ENCODE peak calls at places on chromosomes 7 and 10, in eight cellular contexts. U, N, M, X, F, J, H and I are unnamed samples. For H3K4me1, the result is how much of the 10 kb centered on the place peaks cover.

GRCh38 chr10:34861293-34862004 is 46.4 kb upstream of the PARD3 start:
- DNase-seq in N (peak), F (peak), H (no peak), J (peak), U (peak), M (peak), X (no peak), I (peak)

GRCh38 chr7:85038466-85038865 is 148.4 kb downstream of the SEMA3D start:
- DNase-seq in N (no peak), J (no peak), U (no peak), F (no peak), X (no peak), M (no peak), H (no peak), I (no peak)

GRCh38 chr10:131997366-131998049 is 15.8 kb upstream of the BNIP3 start:
- DNase-seq in N (peak), M (peak), F (peak), H (no peak), X (peak), J (peak), U (no peak), I (peak)

GRCh38 chr10:86687750-86688149 is 19.4 kb downstream of the LDB3 start:
- DNase-seq in N (no peak), X (no peak), F (no peak), M (no peak), H (no peak), U (no peak), J (no peak), I (no peak)

GRCh38 chr10:117137031-117137910 is 799 bp downstream of the VAX1 start:
- DNase-seq in J (no peak), M (peak), F (no peak), X (no peak), N (peak), H (no peak), U (no peak), I (no peak)

GRCh38 chr7:159142204-159142603 is 2.5 kb downstream of the VIPR2 start:
- DNase-seq in J (no peak), N (no peak), H (no peak), U (no peak), M (no peak), F (no peak), X (no peak), I (no peak)

GRCh38 chr10:115606727-115607126 is 513.6 kb downstream of the ATRNL1 start:
- DNase-seq in J (no peak), X (no peak), H (no peak), N (no peak), F (no peak), M (no peak), U (no peak), I (no peak)

GRCh38 chr10:110642980-110643655 is 1.0 kb upstream of the RBM20 start:
- DNase-seq in X (no peak), M (peak), U (no peak), H (no peak), J (peak), N (peak), F (no peak), I (no peak)

GRCh38 chr7:55965805-55966421 is 1.5 kb downstream of the NIPSNAP2 start:
- DNase-seq in U (no peak), M (no peak), X (peak), N (no peak), F (no peak), H (no peak), J (peak), I (no peak)

GRCh38 chr7:24764972-24765744 is 7.9 kb upstream of the GSDME start:
- DNase-seq in J (no peak), M (peak), F (no peak), N (no peak), X (no peak), U (no peak), H (no peak), I (no peak)

GRCh38 chr10:71209324-71210030 is 2.9 kb upstream of the UNC5B start:
- DNase-seq in H (no peak), N (no peak), J (no peak), F (no peak), U (no peak), M (no peak), X (no peak), I (no peak)

GRCh38 chr7:112202819-112203218 is 3.4 kb downstream of the DOCK4 start:
- DNase-seq in U (no peak), N (no peak), H (no peak), F (no peak), X (no peak), M (no peak), J (peak), I (peak)

GRCh38 chr7:24884401-24884800 is 95.6 kb downstream of the OSBPL3 start:
- DNase-seq in F (no peak), N (no peak), J (no peak), U (no peak), X (no peak), H (no peak), M (no peak), I (no peak)

GRCh38 chr7:102236592-102237287 is 49.9 kb upstream of the SH2B2 start:
- DNase-seq in N (peak), U (no peak), M (peak), F (peak), H (no peak), X (peak), J (peak), I (no peak)

GRCh38 chr10:19204239-19204917 is 155.8 kb downstream of the MALRD1 start:
- DNase-seq in U (no peak), M (no peak), N (no peak), H (no peak), X (no peak), F (no peak), J (no peak), I (no peak)

GRCh38 chr10:21090609-21091082 is 193.5 kb upstream of the NEBL start:
- DNase-seq in J (no peak), H (no peak), M (no peak), X (no peak), F (no peak), U (no peak), N (no peak), I (no peak)

GRCh38 chr10:88271736-88272135 is 311.4 kb downstream of the RNLS start:
- DNase-seq in J (no peak), U (no peak), H (no peak), F (no peak), N (no peak), X (no peak), M (no peak), I (no peak)

GRCh38 chr7:101386558-101387199 is 24.0 kb downstream of the COL26A1 start:
- DNase-seq in N (peak), U (no peak), F (peak), M (peak), H (no peak), X (peak), J (peak), I (no peak)

GRCh38 chr10:15333909-15334649 is 37.0 kb downstream of the FAM171A1 start:
- DNase-seq in M (no peak), N (no peak), F (no peak), U (no peak), H (no peak), J (no peak), X (no peak), I (no peak)

DNA sequence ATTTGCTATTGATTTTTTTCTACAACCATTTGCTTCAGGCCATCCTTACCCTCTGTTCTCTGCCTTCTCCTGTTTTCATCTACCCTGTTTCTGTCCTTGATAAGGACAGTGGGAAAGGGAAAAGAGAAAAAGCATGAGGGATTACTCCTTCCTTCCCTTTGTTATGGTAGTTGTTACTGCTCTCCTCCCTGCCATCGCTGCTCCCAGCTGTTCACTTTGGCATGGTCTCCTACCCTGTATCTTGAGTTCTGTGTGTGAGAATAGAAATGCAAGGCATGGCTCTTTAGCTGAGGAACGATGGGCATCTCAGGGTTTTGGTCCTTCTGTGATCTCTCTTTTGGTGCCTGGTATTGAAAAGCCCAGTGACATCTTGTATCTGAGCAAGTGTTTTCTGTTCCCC is 6.4 kb downstream of the CCSER2 start:
- DNase-seq in J (no peak), H (no peak), X (no peak), F (no peak), U (no peak), M (no peak), N (no peak), I (no peak)
- H3K4me1 ChIP-seq in J (half or more), H (under half), X (half or more), F (under half), U (under half), M (under half), N (under half), I (half or more)

DNA sequence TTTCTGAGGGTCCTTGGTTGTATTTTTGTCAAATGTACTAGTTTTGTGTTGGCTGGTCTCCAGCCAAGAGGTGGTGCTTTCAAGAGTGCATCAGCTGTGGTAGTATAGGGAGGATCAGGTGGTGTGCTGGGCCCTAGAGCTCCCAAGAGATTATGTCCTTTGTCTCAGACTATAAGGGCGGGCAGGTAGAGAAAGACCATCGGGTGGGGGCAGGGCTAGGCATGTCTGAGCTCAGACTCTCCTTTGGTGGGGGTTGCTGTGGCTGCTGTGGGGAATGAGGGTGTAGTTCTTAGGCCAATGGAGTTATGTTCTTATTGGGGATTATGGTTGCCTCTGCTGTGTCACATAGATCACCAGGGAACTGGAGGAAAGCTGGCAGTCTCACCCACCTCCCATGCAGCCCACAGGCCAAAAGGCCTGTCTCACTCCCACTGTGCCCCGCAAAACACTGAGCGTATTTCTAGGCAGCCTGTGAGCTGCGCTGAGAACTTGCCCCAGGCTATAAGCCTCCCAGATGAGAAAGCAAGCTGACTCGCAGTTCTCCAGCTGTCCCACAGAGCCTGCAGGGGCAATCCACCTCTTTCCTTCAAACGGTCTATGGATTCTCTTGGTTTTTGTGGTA is 1066.7 kb downstream of the GRM8 start:
- DNase-seq in M (no peak), F (no peak), N (peak), J (no peak), U (no peak), X (no peak), H (no peak), I (no peak)
- H3K4me3 ChIP-seq in M (no peak), F (no peak), N (no peak), J (no peak), U (no peak), X (no peak), H (no peak), I (no peak)

GRCh38 chr10:43265799-43266721 is 805 bp downstream of the RASGEF1A start:
- DNase-seq in X (no peak), H (no peak), J (no peak), M (peak), N (peak), F (no peak), U (peak), I (peak)
- TF ChIP-seq CTCF in X (peak), H (no peak), J (peak), M (no peak), N (peak), F (no peak), U (no peak), I (peak)

GRCh38 chr7:1055491-1056005 is 11.2 kb downstream of the GPR146 start:
- DNase-seq in J (no peak), F (no peak), X (no peak), H (no peak), M (no peak), U (peak), N (no peak), I (no peak)
- H3K4me1 ChIP-seq in J (under half), F (half or more), X (half or more), H (under half), M (under half), U (under half), N (under half), I (half or more)

DNA sequence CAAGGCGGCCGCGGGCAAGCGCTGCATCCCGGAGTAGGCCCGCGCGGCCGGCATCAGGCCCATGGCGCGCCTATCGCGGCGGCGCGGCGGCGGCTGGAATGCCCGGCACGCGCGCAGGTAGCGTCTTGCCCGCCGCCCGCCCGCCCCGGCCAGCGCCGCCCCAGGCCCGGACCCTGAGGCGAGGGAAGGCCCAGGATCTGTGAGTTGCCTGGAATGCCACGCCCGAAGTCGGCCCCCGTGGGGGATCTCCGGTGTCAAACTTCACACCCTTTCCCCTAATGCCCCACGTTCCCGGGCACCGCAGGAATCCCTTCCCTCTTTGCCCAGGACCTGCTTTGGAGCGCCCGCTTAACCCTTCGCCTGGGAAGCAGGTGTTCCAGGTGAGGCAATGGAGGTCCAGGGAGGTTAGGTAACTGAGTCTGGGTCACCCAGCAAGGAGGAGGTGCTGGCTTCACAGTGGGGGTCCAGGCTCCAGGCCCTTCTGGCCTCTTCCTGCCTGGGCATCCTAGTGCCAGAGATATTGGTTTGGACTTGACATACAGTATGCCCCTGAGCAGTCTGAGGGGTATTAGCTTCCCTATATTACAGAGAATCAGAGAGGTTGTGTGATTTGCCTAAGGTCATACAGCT is 138.1 kb downstream of the ARHGAP22 start:
- DNase-seq in X (no peak), F (no peak), N (peak), M (peak), H (no peak), U (peak), J (peak), I (no peak)
- H3K4me3 ChIP-seq in X (no peak), F (no peak), N (no peak), M (no peak), H (no peak), U (no peak), J (no peak), I (no peak)

GRCh38 chr10:31318382-31318853 is 598 bp upstream of the ZEB1 start:
- DNase-seq in N (peak), F (peak), M (peak), H (peak), X (peak), J (peak), U (peak), I (no peak)

GRCh38 chr10:31318854-31319601 is at the start of gene ZEB1:
- DNase-seq in X (peak), M (peak), H (no peak), F (peak), U (peak), J (peak), N (peak), I (peak)

GRCh38 chr10:31320598-31321211 is 1.7 kb downstream of the ZEB1 start:
- DNase-seq in U (peak), X (peak), N (peak), H (no peak), J (peak), M (peak), F (peak), I (no peak)

GRCh38 chr10:31320179-31320597 is 1.2 kb downstream of the ZEB1 start:
- DNase-seq in M (peak), U (peak), X (peak), J (peak), F (no peak), N (peak), H (no peak), I (peak)

DNA sequence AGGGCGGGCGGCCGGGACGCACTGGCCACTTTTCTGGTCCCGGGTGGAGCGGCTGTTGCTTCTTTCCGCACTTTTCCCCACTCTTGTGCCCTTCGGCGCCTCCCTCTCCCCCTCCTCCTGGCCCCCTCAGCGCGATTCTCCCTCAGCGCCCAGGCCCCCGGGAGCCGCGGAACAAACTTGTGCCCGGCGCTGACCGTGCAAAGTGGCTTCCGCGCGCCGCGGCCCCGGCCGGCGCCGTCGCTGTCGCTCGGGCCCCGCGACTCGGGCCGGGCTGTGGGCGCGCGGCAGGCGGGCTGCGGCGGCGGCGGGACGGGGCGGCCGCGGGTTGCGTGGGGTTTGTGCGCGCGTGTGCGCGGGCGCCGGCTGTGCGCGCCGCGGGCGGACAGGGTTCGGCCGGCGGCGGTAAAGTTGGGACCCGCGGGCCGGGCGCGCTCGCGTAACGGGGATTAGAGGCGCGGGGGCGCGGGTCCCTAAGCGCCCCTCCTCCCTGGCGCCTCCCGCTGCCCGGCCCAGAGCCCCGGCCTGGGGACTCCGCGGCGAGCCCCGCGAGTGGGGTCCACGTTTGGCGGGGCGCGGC is 674 bp downstream of the ZEB1 start:
- DNase-seq in H (no peak), X (no peak), J (no peak), N (peak), F (no peak), M (peak), U (peak), I (no peak)
- TF ChIP-seq CTCF in H (no peak), X (no peak), J (no peak), N (no peak), F (no peak), M (no peak), U (no peak), I (no peak)

GRCh38 chr10:124706876-124707516 is 37.2 kb downstream of the FAM53B start:
- DNase-seq in X (no peak), F (no peak), M (no peak), U (peak), H (no peak), N (no peak), J (no peak), I (no peak)
- H3K4me1 ChIP-seq in X (half or more), F (half or more), M (under half), U (half or more), H (under half), N (under half), J (half or more), I (half or more)

DNA sequence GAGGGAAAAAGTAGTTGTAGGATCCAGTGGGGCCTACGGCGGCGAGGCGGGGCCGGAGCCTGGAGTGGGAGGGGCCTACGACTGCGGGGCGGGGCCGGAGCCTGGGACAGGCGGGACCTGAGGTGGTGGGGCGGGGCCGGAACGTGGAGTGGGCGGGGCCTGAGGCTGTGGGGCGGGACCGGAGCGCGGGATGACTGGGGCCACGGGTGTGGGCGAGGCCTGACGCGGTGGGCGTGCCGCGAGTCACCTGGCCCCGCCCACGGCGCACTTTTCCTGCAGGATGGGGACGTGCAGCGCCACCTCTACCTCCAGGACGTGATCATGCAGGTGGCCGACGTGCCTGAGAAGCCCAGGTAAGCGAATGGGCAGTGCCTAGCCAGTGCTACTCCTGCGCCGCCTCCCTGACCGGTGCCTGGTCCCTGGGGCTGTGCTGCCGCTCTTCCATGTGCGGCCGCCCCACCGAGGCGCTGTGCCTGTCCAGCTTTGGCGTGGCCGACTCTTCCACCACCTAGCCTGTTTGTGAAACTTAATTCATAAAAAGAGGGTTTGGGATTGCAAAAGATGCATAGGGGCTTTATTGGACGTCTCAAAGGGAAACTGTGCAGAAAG is 501 bp downstream of the ZNF511 start:
- DNase-seq in H (peak), U (peak), M (peak), X (peak), N (peak), J (peak), F (peak), I (peak)
- H3K4me3 ChIP-seq in H (peak), U (peak), M (peak), X (peak), N (peak), J (peak), F (peak), I (peak)

DNA sequence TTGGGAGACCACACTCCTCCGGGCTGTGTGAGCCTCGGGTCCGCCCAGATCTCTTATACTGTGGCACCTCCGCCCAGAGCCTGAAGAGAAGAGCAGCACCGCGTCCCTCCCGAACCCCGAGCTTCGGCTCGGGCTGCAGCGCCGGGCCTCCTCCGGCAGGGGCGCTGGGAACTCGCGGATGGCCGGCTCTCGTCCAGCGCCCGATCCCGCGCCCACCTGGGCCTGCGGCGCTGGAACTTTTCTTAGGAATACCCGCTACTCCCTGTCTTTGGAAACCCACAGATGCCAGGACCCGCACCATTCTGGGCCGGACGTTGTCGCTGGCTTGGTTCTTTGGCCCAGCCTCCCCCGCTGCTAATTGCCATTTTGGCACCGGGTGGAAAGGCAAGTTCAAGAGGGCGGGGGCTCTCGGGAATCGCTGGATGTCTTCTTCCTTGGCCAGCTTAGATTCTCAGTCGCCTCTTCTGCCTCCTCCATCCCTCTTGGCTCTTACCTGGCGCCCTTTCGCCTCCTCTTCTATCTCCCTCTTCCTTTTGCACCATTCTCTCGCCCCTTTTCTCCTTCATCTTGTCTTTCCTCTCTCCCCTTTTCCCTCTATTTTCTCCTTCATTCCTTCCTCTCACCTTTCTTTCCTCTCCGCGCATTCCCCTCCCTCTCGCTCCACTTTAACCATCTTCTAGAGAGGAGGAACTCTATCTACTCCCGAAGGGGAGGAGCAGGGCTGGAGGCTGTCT is 2.1 kb upstream of the SORCS3 start:
- DNase-seq in J (no peak), F (no peak), M (peak), X (no peak), N (peak), H (no peak), U (peak), I (no peak)
- TF ChIP-seq CTCF in J (no peak), F (peak), M (peak), X (peak), N (peak), H (peak), U (no peak), I (no peak)

GRCh38 chr7:155804897-155805825 is 7.1 kb downstream of the SHH start:
- DNase-seq in N (peak), U (peak), F (no peak), M (peak), J (no peak), X (peak), H (no peak), I (peak)
- H3K4me1 ChIP-seq in N (half or more), U (under half), F (under half), M (under half), J (under half), X (under half), H (under half), I (half or more)